ENCODE peak calls at places on chromosomes 16 and 17, in four cellular contexts. One of them, this sample, is unnamed.

GRCh38 chr17:56933868-56934267 is 20.0 kb upstream of the TRIM25 start:
- DNase-seq in activated CD4-positive, alpha-beta memory T cell treated with anti-CD3 and anti-CD28 coated beads for 36 hours: no peak
- DNase-seq in GM12865: no peak
- DNase-seq in smooth muscle cell of the brain vasculature: no peak
- DNase-seq in this sample: no peak

GRCh38 chr16:75593308-75593707 is 27.1 kb downstream of the GABARAPL2 start:
- DNase-seq in smooth muscle cell of the brain vasculature: no peak
- DNase-seq in GM12865: no peak
- DNase-seq in activated CD4-positive, alpha-beta memory T cell treated with anti-CD3 and anti-CD28 coated beads for 36 hours: no peak
- DNase-seq in this sample: no peak

GRCh38 chr16:74936902-74937560 is 47.9 kb downstream of the WDR59 start:
- DNase-seq in GM12865: peak
- DNase-seq in activated CD4-positive, alpha-beta memory T cell treated with anti-CD3 and anti-CD28 coated beads for 36 hours: peak
- DNase-seq in smooth muscle cell of the brain vasculature: peak
- DNase-seq in this sample: peak

GRCh38 chr16:23081675-23082119 is 67.6 kb downstream of the USP31 start:
- DNase-seq in smooth muscle cell of the brain vasculature: peak
- DNase-seq in activated CD4-positive, alpha-beta memory T cell treated with anti-CD3 and anti-CD28 coated beads for 36 hours: no peak
- DNase-seq in GM12865: no peak
- DNase-seq in this sample: no peak

GRCh38 chr16:79862601-79863000 is 262.1 kb upstream of the MAF start:
- DNase-seq in activated CD4-positive, alpha-beta memory T cell treated with anti-CD3 and anti-CD28 coated beads for 36 hours: no peak
- DNase-seq in smooth muscle cell of the brain vasculature: no peak
- DNase-seq in GM12865: no peak
- DNase-seq in this sample: no peak

GRCh38 chr17:48127371-48128051 is 19.9 kb downstream of the SNX11 start:
- DNase-seq in GM12865: no peak
- DNase-seq in smooth muscle cell of the brain vasculature: no peak
- DNase-seq in activated CD4-positive, alpha-beta memory T cell treated with anti-CD3 and anti-CD28 coated beads for 36 hours: no peak
- DNase-seq in this sample: peak

GRCh38 chr16:73058221-73058615 is 10.3 kb upstream of the ZFHX3 start:
- DNase-seq in GM12865: peak
- DNase-seq in activated CD4-positive, alpha-beta memory T cell treated with anti-CD3 and anti-CD28 coated beads for 36 hours: peak
- DNase-seq in smooth muscle cell of the brain vasculature: no peak
- DNase-seq in this sample: no peak

GRCh38 chr17:17681744-17682292 is 560 bp downstream of the RAI1 start:
- DNase-seq in smooth muscle cell of the brain vasculature: no peak
- DNase-seq in GM12865: peak
- DNase-seq in activated CD4-positive, alpha-beta memory T cell treated with anti-CD3 and anti-CD28 coated beads for 36 hours: peak
- DNase-seq in this sample: no peak

GRCh38 chr16:48366165-48367093 is 18.8 kb downstream of the SIAH1 start:
- DNase-seq in GM12865: peak
- DNase-seq in smooth muscle cell of the brain vasculature: no peak
- DNase-seq in activated CD4-positive, alpha-beta memory T cell treated with anti-CD3 and anti-CD28 coated beads for 36 hours: peak
- DNase-seq in this sample: no peak

GRCh38 chr16:22204091-22204655 is 1.9 kb upstream of the EEF2K start:
- DNase-seq in activated CD4-positive, alpha-beta memory T cell treated with anti-CD3 and anti-CD28 coated beads for 36 hours: no peak
- DNase-seq in GM12865: no peak
- DNase-seq in smooth muscle cell of the brain vasculature: no peak
- DNase-seq in this sample: no peak

GRCh38 chr16:12231666-12232065 is 255.1 kb downstream of the SNX29 start:
- DNase-seq in activated CD4-positive, alpha-beta memory T cell treated with anti-CD3 and anti-CD28 coated beads for 36 hours: no peak
- DNase-seq in smooth muscle cell of the brain vasculature: no peak
- DNase-seq in GM12865: no peak
- DNase-seq in this sample: peak

GRCh38 chr16:28985611-28986041 is 774 bp downstream of the LAT start:
- DNase-seq in GM12865: no peak
- DNase-seq in smooth muscle cell of the brain vasculature: no peak
- DNase-seq in activated CD4-positive, alpha-beta memory T cell treated with anti-CD3 and anti-CD28 coated beads for 36 hours: peak
- DNase-seq in this sample: no peak

GRCh38 chr17:61812747-61813146 is 50.6 kb downstream of the BRIP1 start:
- DNase-seq in smooth muscle cell of the brain vasculature: no peak
- DNase-seq in GM12865: no peak
- DNase-seq in activated CD4-positive, alpha-beta memory T cell treated with anti-CD3 and anti-CD28 coated beads for 36 hours: no peak
- DNase-seq in this sample: no peak

GRCh38 chr17:48595107-48595999 is 1.8 kb upstream of the HOXB5 start:
- DNase-seq in smooth muscle cell of the brain vasculature: no peak
- DNase-seq in GM12865: no peak
- DNase-seq in activated CD4-positive, alpha-beta memory T cell treated with anti-CD3 and anti-CD28 coated beads for 36 hours: no peak
- DNase-seq in this sample: no peak

GRCh38 chr17:11545002-11545401 is 53.3 kb upstream of the DNAH9 start:
- DNase-seq in activated CD4-positive, alpha-beta memory T cell treated with anti-CD3 and anti-CD28 coated beads for 36 hours: no peak
- DNase-seq in GM12865: no peak
- DNase-seq in smooth muscle cell of the brain vasculature: no peak
- DNase-seq in this sample: no peak

GRCh38 chr16:78432451-78432850 is 333.0 kb downstream of the WWOX start:
- DNase-seq in smooth muscle cell of the brain vasculature: no peak
- DNase-seq in GM12865: no peak
- DNase-seq in activated CD4-positive, alpha-beta memory T cell treated with anti-CD3 and anti-CD28 coated beads for 36 hours: no peak
- DNase-seq in this sample: no peak

GRCh38 chr16:59259074-59259963 is 525.2 kb upstream of the GOT2 start:
- DNase-seq in GM12865: no peak
- DNase-seq in smooth muscle cell of the brain vasculature: no peak
- DNase-seq in activated CD4-positive, alpha-beta memory T cell treated with anti-CD3 and anti-CD28 coated beads for 36 hours: peak
- DNase-seq in this sample: no peak

GRCh38 chr16:89033796-89034572 is 57.0 kb upstream of the CBFA2T3 start:
- DNase-seq in smooth muscle cell of the brain vasculature: no peak
- DNase-seq in GM12865: no peak
- DNase-seq in activated CD4-positive, alpha-beta memory T cell treated with anti-CD3 and anti-CD28 coated beads for 36 hours: no peak
- DNase-seq in this sample: no peak

GRCh38 chr16:4328580-4329353 is 12.9 kb downstream of the GLIS2 start:
- DNase-seq in activated CD4-positive, alpha-beta memory T cell treated with anti-CD3 and anti-CD28 coated beads for 36 hours: no peak
- DNase-seq in smooth muscle cell of the brain vasculature: no peak
- DNase-seq in GM12865: no peak
- DNase-seq in this sample: no peak

GRCh38 chr16:19805459-19806160 is 79.0 kb downstream of the GPRC5B start:
- DNase-seq in smooth muscle cell of the brain vasculature: no peak
- DNase-seq in activated CD4-positive, alpha-beta memory T cell treated with anti-CD3 and anti-CD28 coated beads for 36 hours: no peak
- DNase-seq in GM12865: no peak
- DNase-seq in this sample: no peak

GRCh38 chr17:9002236-9002609 is 19.1 kb upstream of the NTN1 start:
- DNase-seq in activated CD4-positive, alpha-beta memory T cell treated with anti-CD3 and anti-CD28 coated beads for 36 hours: no peak
- DNase-seq in GM12865: no peak
- DNase-seq in smooth muscle cell of the brain vasculature: no peak
- DNase-seq in this sample: no peak

GRCh38 chr17:57923182-57923872 is 31.9 kb downstream of the CUEDC1 start:
- DNase-seq in activated CD4-positive, alpha-beta memory T cell treated with anti-CD3 and anti-CD28 coated beads for 36 hours: no peak
- DNase-seq in GM12865: no peak
- DNase-seq in smooth muscle cell of the brain vasculature: no peak
- DNase-seq in this sample: no peak

GRCh38 chr17:13597723-13598347 is 3.9 kb downstream of the HS3ST3A1 start:
- DNase-seq in smooth muscle cell of the brain vasculature: no peak
- DNase-seq in GM12865: peak
- DNase-seq in activated CD4-positive, alpha-beta memory T cell treated with anti-CD3 and anti-CD28 coated beads for 36 hours: peak
- DNase-seq in this sample: no peak

GRCh38 chr17:6290488-6291196 is 144.3 kb downstream of the AIPL1 start:
- DNase-seq in GM12865: no peak
- DNase-seq in activated CD4-positive, alpha-beta memory T cell treated with anti-CD3 and anti-CD28 coated beads for 36 hours: no peak
- DNase-seq in smooth muscle cell of the brain vasculature: no peak
- DNase-seq in this sample: no peak

GRCh38 chr17:42520540-42520951 is 15.5 kb upstream of the NAGLU start:
- DNase-seq in smooth muscle cell of the brain vasculature: no peak
- DNase-seq in GM12865: no peak
- DNase-seq in activated CD4-positive, alpha-beta memory T cell treated with anti-CD3 and anti-CD28 coated beads for 36 hours: peak
- DNase-seq in this sample: no peak

GRCh38 chr16:1300664-1301476 is 8.6 kb upstream of the UBE2I start:
- DNase-seq in smooth muscle cell of the brain vasculature: no peak
- DNase-seq in activated CD4-positive, alpha-beta memory T cell treated with anti-CD3 and anti-CD28 coated beads for 36 hours: peak
- DNase-seq in GM12865: peak
- DNase-seq in this sample: peak

GRCh38 chr16:10895053-10895946 is 18.3 kb downstream of the CIITA start:
- DNase-seq in smooth muscle cell of the brain vasculature: no peak
- DNase-seq in GM12865: peak
- DNase-seq in activated CD4-positive, alpha-beta memory T cell treated with anti-CD3 and anti-CD28 coated beads for 36 hours: peak
- DNase-seq in this sample: no peak

GRCh38 chr17:1762906-1763829 is 1.3 kb downstream of the SERPINF1 start:
- DNase-seq in smooth muscle cell of the brain vasculature: peak
- DNase-seq in activated CD4-positive, alpha-beta memory T cell treated with anti-CD3 and anti-CD28 coated beads for 36 hours: no peak
- DNase-seq in GM12865: no peak
- DNase-seq in this sample: no peak

GRCh38 chr17:49973271-49973615 is 4.3 kb downstream of the DLX4 start:
- DNase-seq in smooth muscle cell of the brain vasculature: no peak
- DNase-seq in GM12865: no peak
- DNase-seq in activated CD4-positive, alpha-beta memory T cell treated with anti-CD3 and anti-CD28 coated beads for 36 hours: no peak
- DNase-seq in this sample: no peak

GRCh38 chr17:76973040-76973439 is 104.8 kb downstream of the MGAT5B start:
- DNase-seq in smooth muscle cell of the brain vasculature: no peak
- DNase-seq in activated CD4-positive, alpha-beta memory T cell treated with anti-CD3 and anti-CD28 coated beads for 36 hours: no peak
- DNase-seq in GM12865: no peak
- DNase-seq in this sample: no peak

GRCh38 chr16:57039148-57039812 is 49.9 kb downstream of the NLRC5 start:
- DNase-seq in activated CD4-positive, alpha-beta memory T cell treated with anti-CD3 and anti-CD28 coated beads for 36 hours: peak
- DNase-seq in smooth muscle cell of the brain vasculature: no peak
- DNase-seq in GM12865: peak
- DNase-seq in this sample: no peak

GRCh38 chr16:71758293-71758760 is 33.8 kb upstream of the PHLPP2 start:
- DNase-seq in GM12865: no peak
- DNase-seq in smooth muscle cell of the brain vasculature: no peak
- DNase-seq in activated CD4-positive, alpha-beta memory T cell treated with anti-CD3 and anti-CD28 coated beads for 36 hours: no peak
- DNase-seq in this sample: no peak

GRCh38 chr17:63843387-63844292 is 1.2 kb upstream of the SMARCD2 start:
- DNase-seq in GM12865: peak
- DNase-seq in activated CD4-positive, alpha-beta memory T cell treated with anti-CD3 and anti-CD28 coated beads for 36 hours: peak
- DNase-seq in smooth muscle cell of the brain vasculature: no peak
- DNase-seq in this sample: peak

GRCh38 chr17:82216301-82217119 is 3.9 kb upstream of the CCDC57 start:
- DNase-seq in smooth muscle cell of the brain vasculature: no peak
- DNase-seq in activated CD4-positive, alpha-beta memory T cell treated with anti-CD3 and anti-CD28 coated beads for 36 hours: peak
- DNase-seq in GM12865: peak
- DNase-seq in this sample: peak

GRCh38 chr16:75710344-75710743 is 9.1 kb upstream of the DUXB start:
- DNase-seq in smooth muscle cell of the brain vasculature: no peak
- DNase-seq in activated CD4-positive, alpha-beta memory T cell treated with anti-CD3 and anti-CD28 coated beads for 36 hours: no peak
- DNase-seq in GM12865: no peak
- DNase-seq in this sample: no peak

GRCh38 chr16:5633845-5634440 is 536.3 kb upstream of the EEF2KMT start:
- DNase-seq in GM12865: peak
- DNase-seq in smooth muscle cell of the brain vasculature: no peak
- DNase-seq in activated CD4-positive, alpha-beta memory T cell treated with anti-CD3 and anti-CD28 coated beads for 36 hours: no peak
- DNase-seq in this sample: peak

GRCh38 chr16:70728145-70728544 is 42.3 kb upstream of the MTSS2 start:
- DNase-seq in GM12865: no peak
- DNase-seq in activated CD4-positive, alpha-beta memory T cell treated with anti-CD3 and anti-CD28 coated beads for 36 hours: no peak
- DNase-seq in smooth muscle cell of the brain vasculature: no peak
- DNase-seq in this sample: no peak

GRCh38 chr17:67532326-67532871 is 155.3 kb downstream of the PITPNC1 start:
- DNase-seq in GM12865: no peak
- DNase-seq in smooth muscle cell of the brain vasculature: no peak
- DNase-seq in activated CD4-positive, alpha-beta memory T cell treated with anti-CD3 and anti-CD28 coated beads for 36 hours: no peak
- DNase-seq in this sample: no peak

GRCh38 chr17:81322271-81323082 is 27.4 kb upstream of the SLC38A10 start:
- DNase-seq in smooth muscle cell of the brain vasculature: no peak
- DNase-seq in activated CD4-positive, alpha-beta memory T cell treated with anti-CD3 and anti-CD28 coated beads for 36 hours: peak
- DNase-seq in GM12865: peak
- DNase-seq in this sample: peak

This sample was measured in H54.